ENCODE peak calls at places on chromosomes 7 and 10, in five cellular contexts. M is endothelial cell of umbilical vein, S is brain microvascular endothelial cell, I is neural crest cell, G is MCF 10A. C is an unnamed sample.

GRCh38 chr7:148700693-148701092 is 2.0 kb downstream of the CUL1 start:
- DNase-seq in I (no peak), G (peak; percentile 45), S (peak; percentile 53), M (peak; percentile 34), C (no peak)

GRCh38 chr7:132933076-132933466 is 148.8 kb downstream of the CHCHD3 start:
- DNase-seq in I (no peak), M (no peak), G (peak; percentile 17), S (peak; percentile 40), C (no peak)

GRCh38 chr7:133646493-133647154 is 393.7 kb downstream of the EXOC4 start:
- DNase-seq in M (no peak), G (no peak), I (no peak), S (no peak), C (no peak)

GRCh38 chr10:119305860-119306513 is 98.6 kb downstream of the GRK5 start:
- DNase-seq in G (peak; percentile 98), I (no peak), M (peak; percentile 99), S (peak; percentile 95), C (no peak)

GRCh38 chr10:68562666-68563522 is 2.8 kb downstream of the TET1 start:
- DNase-seq in I (peak; percentile 15), S (no peak), G (no peak), M (no peak), C (no peak)

GRCh38 chr7:111953611-111954010 is 252.6 kb downstream of the DOCK4 start:
- DNase-seq in G (peak; percentile 51), I (no peak), M (no peak), S (no peak), C (no peak)

GRCh38 chr7:127885222-127885772 is 145.9 kb downstream of the LRRC4 start:
- DNase-seq in S (no peak), M (no peak), I (no peak), G (no peak), C (no peak)

GRCh38 chr10:22379059-22379458 is 33.8 kb downstream of the SPAG6 start:
- DNase-seq in S (no peak), I (no peak), M (no peak), G (no peak), C (no peak)

GRCh38 chr7:112162161-112163020 is 43.8 kb downstream of the DOCK4 start:
- DNase-seq in G (peak; percentile 28), I (peak; percentile 56), S (peak; percentile 82), M (peak; percentile 98), C (no peak)

GRCh38 chr7:44128721-44129582 is 5.6 kb upstream of the POLD2 start:
- DNase-seq in I (no peak), M (no peak), G (no peak), S (no peak), C (no peak)

GRCh38 chr7:44132039-44132438 is 8.7 kb upstream of the POLD2 start:
- DNase-seq in M (no peak), S (no peak), I (no peak), G (no peak), C (no peak)

GRCh38 chr7:44134943-44135628 is 6.0 kb downstream of the MYL7 start:
- DNase-seq in M (no peak), S (no peak), I (no peak), G (peak; percentile 79), C (no peak)

GRCh38 chr7:44133295-44133694 is 7.8 kb downstream of the MYL7 start:
- DNase-seq in G (no peak), S (no peak), I (no peak), M (no peak), C (no peak)

DNA sequence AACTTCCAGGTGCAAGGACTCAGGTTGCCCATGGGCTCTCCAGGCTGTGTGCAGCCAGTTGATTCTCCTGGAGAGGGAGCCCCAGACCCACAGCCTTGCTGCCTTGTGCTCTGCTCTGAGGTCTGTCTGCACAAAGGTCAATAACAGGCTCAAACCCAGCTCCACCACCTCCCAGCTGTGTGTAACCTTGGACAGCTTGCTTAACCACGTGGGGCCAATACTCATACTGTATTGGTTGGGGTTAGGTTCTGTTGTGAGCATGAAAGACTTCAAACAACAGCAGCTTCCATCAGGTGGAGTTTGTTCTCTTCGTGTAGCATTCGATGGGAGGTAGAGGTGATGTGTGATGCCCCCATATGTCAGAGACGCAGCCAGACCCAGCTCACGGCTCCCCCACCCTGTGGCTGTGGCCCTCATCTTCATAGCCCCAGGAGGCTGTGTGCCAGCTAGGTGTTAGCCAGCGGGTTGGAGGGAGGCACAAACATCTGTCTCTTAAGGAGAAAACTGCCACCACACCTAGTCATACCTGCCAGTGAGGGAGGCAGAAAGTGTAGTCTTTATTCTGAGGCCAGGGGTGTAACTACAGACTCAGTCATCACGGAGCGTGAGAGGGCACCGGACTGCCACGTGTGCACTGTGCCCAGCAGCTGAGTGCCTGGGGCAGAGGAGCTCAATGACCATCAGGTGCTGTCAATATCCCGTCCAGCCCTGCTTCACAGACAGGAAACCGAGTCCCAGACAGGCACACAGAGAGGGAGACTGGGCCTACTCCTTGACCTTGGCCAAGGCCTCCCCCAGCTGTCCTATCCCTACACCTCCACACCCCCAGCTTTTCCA is 8.0 kb upstream of the POLD2 start:
- DNase-seq in S (no peak), G (peak; percentile 55), I (no peak), M (no peak), C (no peak)
- TF ChIP-seq CTCF in S (peak; percentile 53), G (peak; percentile 27), I (peak; percentile 37), M (no peak), C (peak; percentile 8)

DNA sequence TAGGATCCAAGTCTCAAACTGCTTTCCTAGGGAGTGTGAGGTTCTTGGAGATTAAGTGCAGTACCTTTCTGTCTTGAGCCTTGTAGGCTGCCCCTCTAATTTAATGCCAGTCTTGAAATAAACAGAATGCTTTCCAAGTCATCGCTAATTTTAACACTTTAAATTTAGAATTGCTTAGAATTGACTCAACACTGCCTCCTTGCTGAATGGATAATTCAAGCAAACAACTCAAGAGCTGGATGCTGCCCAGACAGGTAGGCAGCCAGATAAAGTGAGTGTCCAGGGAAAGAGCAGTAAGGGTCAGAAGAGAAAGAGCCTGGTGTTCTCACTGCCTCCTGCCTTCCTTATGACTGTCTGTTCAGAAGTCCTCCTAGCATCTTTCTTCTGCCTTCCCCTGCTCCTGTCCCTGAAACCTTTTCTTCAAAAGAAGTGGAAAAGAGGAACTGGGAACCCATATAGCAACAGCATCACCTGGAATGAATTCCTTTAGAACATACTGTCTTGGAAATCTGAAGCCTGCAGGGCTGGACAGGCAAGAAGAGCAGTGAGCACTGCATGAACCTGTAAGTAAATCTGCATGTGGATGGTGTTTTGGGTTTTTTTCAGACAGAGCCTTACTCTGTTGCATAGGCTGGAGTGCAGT is 3.1 kb upstream of the GOT1 start:
- DNase-seq in M (peak; percentile 9), S (no peak), I (no peak), G (peak; percentile 21), C (no peak)
- TF ChIP-seq CTCF in M (no peak), S (peak; percentile 38), I (no peak), G (no peak), C (peak; percentile 25)

GRCh38 chr7:150966002-150966401 is 12.1 kb downstream of the KCNH2 start:
- DNase-seq in S (no peak), M (peak; percentile 27), I (no peak), G (no peak), C (no peak)
- TF ChIP-seq CTCF in S (peak; percentile 48), M (peak; percentile 44), I (peak; percentile 47), G (no peak), C (no peak)

GRCh38 chr10:132446195-132446581 is 49.2 kb downstream of the PWWP2B start:
- DNase-seq in M (no peak), S (no peak), G (no peak), I (no peak), C (no peak)

GRCh38 chr10:132445516-132446194 is 48.7 kb downstream of the PWWP2B start:
- DNase-seq in S (no peak), M (no peak), G (no peak), I (no peak), C (no peak)

GRCh38 chr10:132448248-132448731 is 51.3 kb downstream of the PWWP2B start:
- DNase-seq in M (no peak), G (peak; percentile 90), S (no peak), I (no peak), C (no peak)

GRCh38 chr10:132447446-132448247 is 50.6 kb downstream of the PWWP2B start:
- DNase-seq in M (no peak), S (peak; percentile 76), I (no peak), G (peak; percentile 88), C (no peak)

DNA sequence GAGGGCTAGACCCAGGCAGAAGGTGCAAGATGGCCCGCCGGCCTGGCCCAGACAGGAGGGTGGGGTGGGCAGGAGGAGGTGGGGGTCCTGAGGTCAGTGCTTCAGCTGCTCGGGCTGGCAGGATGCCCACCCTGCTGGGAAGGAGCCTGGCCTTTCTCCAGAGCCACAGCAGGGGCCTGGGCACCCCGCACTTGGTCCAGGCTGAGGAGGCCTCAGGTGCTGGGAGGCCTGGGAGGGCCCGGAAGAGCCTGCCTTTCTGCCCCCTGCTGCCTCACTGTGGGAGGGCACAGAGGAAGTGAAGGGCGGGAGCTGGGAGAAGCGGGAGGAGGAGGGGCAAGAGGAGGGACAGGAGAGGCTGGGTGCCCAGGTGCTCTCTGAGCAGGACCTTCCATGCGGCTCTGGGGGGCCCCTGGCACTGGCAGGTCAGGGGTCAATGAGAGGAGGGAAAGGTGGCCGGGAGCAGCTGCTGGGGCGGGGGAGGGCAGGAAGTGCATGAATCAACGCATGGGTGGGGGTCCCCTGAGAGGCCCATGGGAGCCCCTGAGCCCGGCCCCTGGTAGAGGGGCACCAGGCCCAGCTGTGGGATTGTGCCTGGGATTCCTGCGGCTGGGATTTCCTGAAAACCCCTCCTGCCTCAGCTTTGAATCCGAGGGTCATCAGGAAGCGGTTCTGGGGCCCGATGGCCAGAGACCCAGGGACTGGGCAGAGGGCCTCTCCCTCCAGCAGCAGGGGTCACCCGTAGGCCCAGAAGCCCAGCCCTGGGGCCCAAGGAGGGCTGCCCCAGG is 49.9 kb downstream of the PWWP2B start:
- DNase-seq in M (no peak), G (peak; percentile 94), I (no peak), S (no peak), C (no peak)
- TF ChIP-seq CTCF in M (no peak), G (peak; percentile 47), I (peak; percentile 62), S (peak; percentile 75), C (no peak)

GRCh38 chr10:72273410-72274212 is at the start of gene DDIT4:
- DNase-seq in I (peak; percentile 95), S (peak; percentile 99), M (peak; percentile 99), G (peak; percentile 99), C (peak; percentile 98)

GRCh38 chr10:72274730-72275350 is 1.1 kb downstream of the DDIT4 start:
- DNase-seq in M (peak; percentile 79), I (peak; percentile 33), S (no peak), G (peak; percentile 42), C (peak; percentile 63)

GRCh38 chr10:72274213-72274729 is 547 bp downstream of the DDIT4 start:
- DNase-seq in M (no peak), G (peak; percentile 27), I (no peak), S (no peak), C (no peak)

GRCh38 chr10:72270607-72271281 is 3.0 kb upstream of the DDIT4 start:
- DNase-seq in I (no peak), G (peak; percentile 47), S (no peak), M (no peak), C (no peak)

DNA sequence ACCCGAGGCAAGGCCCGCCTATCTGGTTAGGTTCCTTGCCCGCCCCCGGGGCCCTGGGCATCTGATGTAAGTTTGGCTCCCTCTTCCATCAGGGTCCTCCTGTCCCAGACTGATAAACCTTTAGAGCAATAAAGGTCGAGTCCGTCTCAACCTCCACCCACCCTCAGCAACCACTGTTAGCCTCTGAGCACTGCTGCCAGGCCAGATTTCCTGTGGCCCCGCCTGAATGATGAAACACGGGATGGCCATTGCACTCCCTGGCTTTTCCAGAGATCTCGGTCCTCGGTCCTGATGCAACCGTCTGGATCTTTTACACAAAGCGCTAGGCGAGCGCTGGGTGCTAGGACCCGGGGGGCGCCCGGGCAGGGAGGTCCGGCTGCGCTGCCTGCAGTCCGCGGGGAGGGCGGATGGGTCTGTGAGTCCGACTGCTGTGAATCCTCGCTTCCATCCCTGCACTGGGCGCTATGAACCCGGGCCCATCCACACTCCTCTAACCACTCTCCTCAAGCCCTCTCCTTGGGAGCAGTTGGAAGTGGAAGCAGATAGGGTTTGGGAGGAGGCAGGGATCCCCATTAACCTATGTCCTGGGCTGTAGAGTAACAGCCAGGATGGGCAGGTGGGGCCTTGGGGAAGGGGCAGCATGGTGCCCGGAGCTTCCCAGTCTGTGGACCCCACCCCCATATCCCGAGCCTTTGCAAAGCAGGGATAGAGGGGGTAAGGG is 875 bp upstream of the DDIT4 start:
- DNase-seq in G (peak; percentile 99), M (peak; percentile 85), S (peak; percentile 94), I (peak; percentile 64), C (peak; percentile 52)
- TF ChIP-seq CTCF in G (no peak), M (no peak), S (no peak), I (no peak), C (no peak)